ENCODE peak calls at places on chromosomes 3 and 15, in eight cellular contexts. X, U, L, V, B, H, S and J are unnamed samples.

GRCh38 chr3:161567962-161568361 is 71.4 kb downstream of the OTOL1 start:
- DNase-seq in V (peak), X (no peak), H (no peak), S (no peak), B (no peak), L (no peak), U (peak), J (no peak)

GRCh38 chr15:69475769-69476358 is 23.2 kb downstream of the RPLP1 start:
- DNase-seq in B (peak), S (peak), U (peak), X (peak), L (peak), H (peak), V (peak), J (peak)

GRCh38 chr3:157913751-157914150 is 192.5 kb downstream of the SHOX2 start:
- DNase-seq in V (no peak), L (no peak), U (no peak), B (no peak), H (no peak), X (no peak), S (peak), J (no peak)

GRCh38 chr15:70154440-70155347 is 57.0 kb upstream of the TLE3 start:
- DNase-seq in V (no peak), X (peak), L (no peak), S (no peak), H (no peak), B (no peak), U (no peak), J (no peak)

GRCh38 chr15:66803182-66803729 is 101.2 kb downstream of the SMAD6 start:
- DNase-seq in L (no peak), H (peak), B (peak), X (peak), S (no peak), V (peak), U (peak), J (peak)

GRCh38 chr15:69997701-69998273 is 99.9 kb downstream of the TLE3 start:
- DNase-seq in L (no peak), V (peak), X (no peak), U (peak), H (peak), S (peak), B (peak), J (peak)

GRCh38 chr15:45630958-45631691 is 3.7 kb upstream of the SQOR start:
- DNase-seq in B (peak), U (peak), H (peak), L (no peak), X (no peak), V (peak), S (no peak), J (peak)

GRCh38 chr15:75641176-75641498 is 1.1 kb upstream of the IMP3 start:
- DNase-seq in B (no peak), S (no peak), H (no peak), X (no peak), U (no peak), L (no peak), V (no peak), J (no peak)

GRCh38 chr3:58577269-58577821 is at the start of gene FAM107A:
- DNase-seq in B (peak), L (no peak), X (no peak), S (no peak), H (peak), U (peak), V (peak), J (no peak)

GRCh38 chr15:71080705-71081104 is 34.6 kb upstream of the THSD4 start:
- DNase-seq in X (no peak), U (peak), B (peak), V (peak), S (no peak), L (no peak), H (no peak), J (no peak)

GRCh38 chr15:41585140-41586047 is 26.4 kb downstream of the TYRO3 start:
- DNase-seq in B (peak), H (peak), X (peak), S (no peak), L (peak), U (peak), V (peak), J (peak)

GRCh38 chr3:25830373-25831305 is 40.7 kb downstream of the OXSM start:
- DNase-seq in V (no peak), U (no peak), X (no peak), H (no peak), L (no peak), S (peak), B (no peak), J (no peak)

GRCh38 chr15:91609231-91609630 is 244.3 kb upstream of the SLCO3A1 start:
- DNase-seq in X (no peak), B (no peak), L (no peak), H (no peak), V (no peak), S (no peak), U (no peak), J (no peak)

GRCh38 chr15:66007663-66008262 is 138.5 kb downstream of the RAB11A start:
- DNase-seq in X (no peak), V (peak), H (no peak), U (no peak), S (no peak), B (no peak), L (no peak), J (no peak)

GRCh38 chr3:116083686-116084085 is 361.6 kb downstream of the LSAMP start:
- DNase-seq in L (no peak), H (no peak), X (no peak), S (no peak), B (peak), V (peak), U (peak), J (no peak)

GRCh38 chr15:69042531-69042930 is 28.0 kb downstream of the NOX5 start:
- DNase-seq in H (no peak), U (no peak), S (no peak), X (no peak), L (no peak), B (no peak), V (no peak), J (no peak)

GRCh38 chr15:92247649-92248242 is 145.9 kb upstream of the ST8SIA2 start:
- DNase-seq in X (no peak), H (no peak), V (no peak), B (no peak), L (no peak), U (no peak), S (no peak), J (no peak)

GRCh38 chr3:127791221-127791913 is 30.9 kb downstream of the MGLL start:
- DNase-seq in S (peak), L (peak), U (peak), B (peak), V (peak), X (peak), H (peak), J (no peak)

GRCh38 chr3:186807231-186807630 is 949 bp upstream of the RFC4 start:
- DNase-seq in X (no peak), L (peak), H (no peak), V (no peak), S (no peak), U (no peak), B (no peak), J (no peak)

GRCh38 chr3:158103131-158103955 is 2.9 kb downstream of the SHOX2 start:
- DNase-seq in H (no peak), X (peak), L (peak), B (peak), V (peak), U (peak), S (no peak), J (no peak)

GRCh38 chr3:30667250-30667585 is 60.8 kb downstream of the TGFBR2 start:
- DNase-seq in U (no peak), S (no peak), B (no peak), L (no peak), X (no peak), H (no peak), V (peak), J (no peak)

GRCh38 chr3:15269091-15269989 is 63.0 kb downstream of the SH3BP5 start:
- DNase-seq in S (peak), V (peak), X (no peak), U (peak), H (peak), B (peak), L (peak), J (peak)

GRCh38 chr3:131738095-131738494 is 235.3 kb upstream of the MRPL3 start:
- DNase-seq in S (no peak), U (no peak), B (no peak), V (no peak), H (no peak), X (no peak), L (no peak), J (no peak)

GRCh38 chr15:92655178-92655995 is at the start of gene FAM174B:
- DNase-seq in L (peak), V (no peak), H (peak), U (peak), S (peak), B (peak), X (peak), J (no peak)

GRCh38 chr3:194255252-194256039 is 95.7 kb downstream of the CPN2 start:
- DNase-seq in L (peak), U (no peak), S (no peak), X (peak), H (peak), B (no peak), V (no peak), J (no peak)

GRCh38 chr3:58835075-58835474 is 168.5 kb upstream of the FAM3D start:
- DNase-seq in U (peak), V (peak), L (no peak), H (no peak), X (no peak), S (no peak), B (peak), J (no peak)